ENCODE peak calls at places on chromosome 13, in eight cellular contexts. N is transverse colon, Z is HCT116, I is stomach, F is sigmoid colon, C is breast epithelium, R is spleen, H is endothelial cell of umbilical vein. J is an unnamed sample.

GRCh38 chr13:110162053-110162452 is 144.9 kb downstream of the COL4A1 start:
- DNase-seq in N (no peak), Z (no peak), I (no peak), F (no peak), C (no peak), R (no peak), H (no peak), J (no peak)

GRCh38 chr13:110714798-110715394 is 1.4 kb downstream of the ING1 start:
- DNase-seq in N (peak; percentile 63), Z (no peak), I (peak; percentile 55), F (peak; percentile 86), C (peak; percentile 61), R (peak; percentile 93), H (no peak), J (peak; percentile 93)

GRCh38 chr13:107231941-107232340 is 664.0 kb upstream of the ARGLU1 start:
- DNase-seq in N (no peak), Z (no peak), I (no peak), F (no peak), C (no peak), R (no peak), H (no peak), J (no peak)

GRCh38 chr13:101474419-101474957 is 22.0 kb downstream of the ITGBL1 start:
- DNase-seq in N (no peak), Z (no peak), I (no peak), F (no peak), C (no peak), R (no peak), H (peak; percentile 80), J (no peak)

GRCh38 chr13:106573279-106573831 is 5.4 kb upstream of the ARGLU1 start:
- DNase-seq in N (no peak), Z (no peak), I (no peak), F (peak; percentile 71), C (no peak), R (no peak), H (no peak), J (no peak)

GRCh38 chr13:39493966-39494365 is 109.0 kb downstream of the LHFPL6 start:
- DNase-seq in N (no peak), Z (no peak), I (no peak), F (no peak), C (no peak), R (no peak), H (no peak), J (no peak)

GRCh38 chr13:84641491-84641890 is 759.2 kb upstream of the SLITRK1 start:
- DNase-seq in N (no peak), Z (no peak), I (no peak), F (no peak), C (no peak), R (no peak), H (no peak), J (no peak)

GRCh38 chr13:54614729-54615128 is 1586.1 kb downstream of the OLFM4 start:
- DNase-seq in N (no peak), Z (no peak), I (no peak), F (no peak), C (no peak), R (no peak), H (no peak), J (no peak)

GRCh38 chr13:101941095-101941777 is 460.6 kb downstream of the FGF14 start:
- DNase-seq in N (no peak), Z (no peak), I (no peak), F (no peak), C (no peak), R (no peak), H (no peak), J (no peak)

GRCh38 chr13:25046274-25046984 is 49.5 kb upstream of the PABPC3 start:
- DNase-seq in N (no peak), Z (no peak), I (no peak), F (no peak), C (no peak), R (peak; percentile 41), H (no peak), J (no peak)

GRCh38 chr13:113856716-113857065 is 7.2 kb downstream of the GAS6 start:
- DNase-seq in N (peak; percentile 55), Z (no peak), I (peak; percentile 57), F (no peak), C (peak; percentile 51), R (no peak), H (peak; percentile 62), J (peak; percentile 49)

GRCh38 chr13:20174656-20175405 is 14.0 kb upstream of the GJA3 start:
- DNase-seq in N (peak; percentile 85), Z (peak; percentile 90), I (peak; percentile 89), F (peak; percentile 82), C (peak; percentile 64), R (no peak), H (peak; percentile 73), J (peak; percentile 77)

GRCh38 chr13:33963134-33963533 is 145.2 kb downstream of the RFC3 start:
- DNase-seq in N (no peak), Z (no peak), I (no peak), F (no peak), C (no peak), R (no peak), H (no peak), J (no peak)

GRCh38 chr13:112443191-112444000 is 67.2 kb downstream of the SPACA7 start:
- DNase-seq in N (no peak), Z (no peak), I (peak; percentile 25), F (peak; percentile 39), C (no peak), R (peak; percentile 57), H (no peak), J (no peak)

GRCh38 chr13:19573072-19573716 is 11.9 kb upstream of the TPTE2 start:
- DNase-seq in N (no peak), Z (no peak), I (no peak), F (no peak), C (no peak), R (no peak), H (no peak), J (no peak)

GRCh38 chr13:80945328-80945727 is 604.4 kb upstream of the SPRY2 start:
- DNase-seq in N (no peak), Z (no peak), I (peak; percentile 26), F (no peak), C (no peak), R (no peak), H (no peak), J (no peak)

GRCh38 chr13:100197591-100198365 is 108.9 kb downstream of the PCCA start:
- DNase-seq in N (peak; percentile 46), Z (no peak), I (peak; percentile 73), F (no peak), C (no peak), R (no peak), H (no peak), J (no peak)

GRCh38 chr13:47809411-47809810 is 191.7 kb downstream of the SUCLA2 start:
- DNase-seq in N (no peak), Z (no peak), I (no peak), F (no peak), C (no peak), R (no peak), H (no peak), J (no peak)

GRCh38 chr13:35892837-35893814 is 238.1 kb downstream of the DCLK1 start:
- DNase-seq in N (no peak), Z (no peak), I (no peak), F (no peak), C (no peak), R (no peak), H (no peak), J (no peak)

GRCh38 chr13:60162096-60162495 is 1.6 kb downstream of the DIAPH3 start:
- DNase-seq in N (no peak), Z (no peak), I (no peak), F (no peak), C (no peak), R (no peak), H (peak; percentile 44), J (no peak)
- H3K4me3 ChIP-seq in N (no peak overlapping the region), Z (no peak overlapping the region), I (no peak overlapping the region), F (no peak overlapping the region), C (no peak overlapping the region), R (no peak overlapping the region), H (peak overlapping the region; percentile 22), J (no peak overlapping the region)

GRCh38 chr13:45340422-45341033 is 455 bp downstream of the TPT1 start:
- DNase-seq in N (peak; percentile 92), Z (peak; percentile 58), I (peak; percentile 88), F (peak; percentile 97), C (peak; percentile 89), R (peak; percentile 96), H (peak; percentile 89), J (peak; percentile 95)
- TF ChIP-seq POLR2A in N (no peak), Z (no peak), I (no peak), F (peak; percentile 42), C (no peak), R (peak; percentile 27), H (no peak), J (no peak)

GRCh38 chr13:73168226-73168992 is 109.6 kb downstream of the KLF5 start:
- DNase-seq in N (no peak), Z (no peak), I (no peak), F (no peak), C (no peak), R (no peak), H (peak; percentile 20), J (no peak)

GRCh38 chr13:73166204-73166603 is 107.4 kb downstream of the KLF5 start:
- DNase-seq in N (no peak), Z (no peak), I (no peak), F (no peak), C (no peak), R (no peak), H (no peak), J (no peak)

GRCh38 chr13:73169971-73170370 is 111.2 kb downstream of the KLF5 start:
- DNase-seq in N (no peak), Z (no peak), I (no peak), F (no peak), C (no peak), R (no peak), H (no peak), J (no peak)

GRCh38 chr13:73168993-73169401 is 110.2 kb downstream of the KLF5 start:
- DNase-seq in N (peak; percentile 21), Z (no peak), I (peak; percentile 29), F (no peak), C (no peak), R (no peak), H (no peak), J (no peak)

DNA sequence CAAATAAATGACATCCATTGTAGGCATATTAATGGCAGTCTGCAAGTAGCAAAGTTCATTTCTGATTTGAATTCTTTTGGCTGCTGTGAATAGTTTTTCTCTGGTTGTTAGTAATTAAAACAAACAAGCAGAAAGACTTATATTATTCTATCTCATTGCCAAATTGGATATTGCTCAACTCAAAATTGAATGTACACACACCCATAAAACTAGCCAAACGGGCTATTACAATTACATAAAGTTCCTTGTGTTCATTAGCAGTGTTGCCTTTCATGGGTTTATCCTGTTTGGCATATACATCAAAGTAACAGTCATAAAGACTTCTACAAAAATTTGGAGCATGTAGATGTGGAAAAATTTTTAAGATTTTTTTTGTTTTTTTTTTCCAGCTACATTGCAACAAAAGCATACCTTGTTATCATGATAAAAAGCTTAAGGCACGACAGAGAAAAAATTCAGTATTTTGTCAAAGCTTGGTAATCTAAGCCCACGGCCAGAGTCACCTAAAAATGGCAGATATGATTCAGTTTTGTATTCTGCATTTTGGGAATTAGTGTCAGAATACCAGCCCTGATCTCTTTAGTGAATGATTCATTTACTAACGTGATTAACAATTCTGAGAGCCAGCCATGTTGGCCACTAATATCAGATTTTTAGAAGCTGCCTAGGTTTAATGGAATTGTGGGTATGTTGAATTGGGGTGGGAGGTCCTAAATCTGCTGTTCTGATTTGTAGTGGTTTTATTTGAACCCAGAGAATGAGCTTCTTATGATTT is 108.4 kb downstream of the KLF5 start:
- DNase-seq in N (no peak), Z (no peak), I (no peak), F (no peak), C (no peak), R (no peak), H (no peak), J (no peak)
- TF ChIP-seq POLR2AphosphoS5 in N (no peak), Z (no peak), I (peak; percentile 49), F (no peak), C (no peak), R (no peak), H (no peak), J (no peak)

GRCh38 chr13:28136916-28137315 is 1.4 kb upstream of the PAN3 start:
- DNase-seq in N (no peak), Z (no peak), I (no peak), F (no peak), C (no peak), R (no peak), H (no peak), J (no peak)
- H3K4me3 ChIP-seq in N (no peak overlapping the region), Z (peak overlapping the region; percentile 93), I (peak overlapping the region; percentile 98), F (peak overlapping the region; percentile 74), C (peak overlapping the region; percentile 99), R (no peak overlapping the region), H (no peak overlapping the region), J (peak overlapping the region; percentile 100)